ENCODE peak calls at places on chromosomes 3 and 15, in ten cellular contexts. M is cardiac muscle cell, H is kidney, D is psoas muscle, E is K562, W is tibial nerve, B is lower lobe of right lung, V is lung, I is pancreas, O is tibial artery. L is an unnamed sample.

GRCh38 chr3:181794036-181794790 is 82.5 kb downstream of the SOX2 start:
- DNase-seq in E (no peak), W (no peak), O (no peak), I (no peak), M (no peak), H (no peak), V (no peak), D (no peak), B (no peak), L (no peak)

GRCh38 chr3:158569717-158570244 is 1.2 kb upstream of the MLF1 start:
- DNase-seq in O (no peak), H (no peak), D (no peak), V (no peak), M (peak), W (no peak), E (peak), I (no peak), B (no peak), L (no peak)

GRCh38 chr3:189937302-189938255 is 183.1 kb downstream of the P3H2 start:
- DNase-seq in O (no peak), D (no peak), B (no peak), H (peak), E (no peak), M (no peak), I (no peak), W (no peak), V (no peak), L (no peak)

GRCh38 chr3:139358857-139359562 is 15.2 kb downstream of the MRPS22 start:
- DNase-seq in B (no peak), H (no peak), D (no peak), E (no peak), W (no peak), I (no peak), M (no peak), V (no peak), O (no peak), L (no peak)

GRCh38 chr3:122103821-122104514 is 48.8 kb downstream of the CD86 start:
- DNase-seq in H (no peak), M (no peak), E (no peak), W (no peak), I (no peak), D (no peak), O (no peak), V (no peak), B (no peak), L (no peak)

GRCh38 chr15:92034227-92034626 is 180.7 kb downstream of the SLCO3A1 start:
- DNase-seq in I (no peak), E (no peak), W (no peak), O (peak), D (no peak), H (no peak), M (no peak), B (no peak), V (no peak), L (no peak)

GRCh38 chr3:11035757-11036505 is 43.4 kb downstream of the SLC6A1 start:
- DNase-seq in H (no peak), O (no peak), B (no peak), V (no peak), D (no peak), I (no peak), M (no peak), E (no peak), W (no peak), L (no peak)

GRCh38 chr15:41727143-41727542 is 47.1 kb upstream of the MAPKBP1 start:
- DNase-seq in W (no peak), O (no peak), E (no peak), D (no peak), V (no peak), M (no peak), I (no peak), B (no peak), H (no peak), L (no peak)

GRCh38 chr3:105967117-105967516 is 98.3 kb upstream of the CBLB start:
- DNase-seq in D (no peak), E (no peak), O (no peak), H (no peak), M (no peak), I (no peak), W (no peak), V (no peak), B (no peak), L (no peak)

GRCh38 chr3:187737401-187738088 is 7.7 kb downstream of the BCL6 start:
- DNase-seq in I (peak), B (peak), H (peak), V (peak), O (peak), M (peak), E (peak), D (peak), W (peak), L (peak)

GRCh38 chr15:51126842-51127241 is 32.1 kb upstream of the TNFAIP8L3 start:
- DNase-seq in M (no peak), H (no peak), O (no peak), D (no peak), B (no peak), I (no peak), E (no peak), V (no peak), W (no peak), L (no peak)

GRCh38 chr15:80525853-80526252 is 121.7 kb downstream of the ARNT2 start:
- DNase-seq in I (no peak), O (no peak), B (no peak), H (no peak), D (no peak), V (no peak), E (no peak), W (no peak), M (no peak), L (no peak)

GRCh38 chr15:50907866-50908208 is 646 bp upstream of the AP4E1 start:
- DNase-seq in E (peak), M (peak), I (peak), O (no peak), W (peak), V (peak), B (no peak), D (no peak), H (no peak), L (peak)

GRCh38 chr3:41274944-41275668 is 75.8 kb downstream of the CTNNB1 start:
- DNase-seq in V (no peak), I (no peak), D (no peak), E (no peak), W (no peak), M (no peak), H (no peak), O (no peak), B (no peak), L (no peak)

GRCh38 chr3:179526989-179527391 is 35.7 kb upstream of the ACTL6A start:
- DNase-seq in O (peak), I (no peak), W (peak), B (no peak), V (peak), H (no peak), E (no peak), M (peak), D (peak), L (no peak)

GRCh38 chr3:45224824-45225464 is 1.1 kb downstream of the TMEM158 start:
- DNase-seq in V (peak), M (peak), H (peak), W (peak), B (peak), O (peak), I (peak), D (peak), E (peak), L (peak)

GRCh38 chr3:124611520-124611919 is 118.7 kb upstream of the UMPS start:
- DNase-seq in O (no peak), D (no peak), E (no peak), H (no peak), W (no peak), I (no peak), M (no peak), B (no peak), V (no peak), L (no peak)

GRCh38 chr15:34358367-34358766 is 8.6 kb downstream of the LPCAT4 start:
- DNase-seq in O (no peak), M (no peak), I (no peak), E (no peak), B (no peak), D (no peak), H (no peak), W (no peak), V (no peak), L (no peak)

GRCh38 chr15:76843269-76843668 is 61.9 kb downstream of the SCAPER start:
- DNase-seq in W (no peak), D (no peak), O (no peak), E (no peak), M (no peak), V (no peak), I (no peak), H (no peak), B (no peak), L (no peak)

GRCh38 chr15:68808770-68809169 is 11.9 kb downstream of the ANP32A start:
- DNase-seq in D (no peak), W (no peak), M (no peak), V (no peak), H (no peak), E (no peak), O (no peak), I (no peak), B (no peak), L (no peak)

GRCh38 chr15:45331977-45332376 is 46.4 kb downstream of the GATM start:
- DNase-seq in I (no peak), M (no peak), V (no peak), E (no peak), H (no peak), W (no peak), B (no peak), O (no peak), D (no peak), L (no peak)

GRCh38 chr3:49657208-49657915 is 16.8 kb upstream of the APEH start:
- DNase-seq in I (no peak), E (no peak), O (no peak), H (no peak), V (no peak), W (no peak), M (no peak), B (no peak), D (no peak), L (no peak)

GRCh38 chr15:58545307-58546065 is 113.7 kb downstream of the LIPC start:
- DNase-seq in B (no peak), D (no peak), M (no peak), E (peak), V (no peak), H (no peak), O (no peak), I (no peak), W (no peak), L (no peak)

GRCh38 chr15:88440021-88440420 is 27.2 kb downstream of the MRPL46 start:
- DNase-seq in E (no peak), M (no peak), V (peak), W (no peak), D (no peak), H (no peak), I (no peak), O (no peak), B (no peak), L (no peak)

GRCh38 chr3:184918741-184919140 is 106.8 kb downstream of the VPS8 start:
- DNase-seq in I (no peak), V (no peak), W (no peak), O (no peak), D (no peak), M (no peak), H (no peak), B (no peak), E (no peak), L (no peak)

GRCh38 chr15:25268166-25268565 is 170.7 kb downstream of the UBE3A start:
- DNase-seq in H (no peak), M (no peak), V (no peak), D (no peak), B (no peak), O (no peak), W (no peak), E (peak), I (no peak), L (no peak)

GRCh38 chr15:73620078-73620477 is 13.1 kb downstream of the NPTN start:
- DNase-seq in W (no peak), B (no peak), I (no peak), M (no peak), O (no peak), D (no peak), H (no peak), V (no peak), E (no peak), L (no peak)

GRCh38 chr3:120214161-120214560 is 70.9 kb downstream of the GPR156 start:
- DNase-seq in I (no peak), B (no peak), W (no peak), H (no peak), O (no peak), V (no peak), M (no peak), E (no peak), D (no peak), L (no peak)

GRCh38 chr15:73957276-73957675 is 31.0 kb downstream of the LOXL1 start:
- DNase-seq in V (no peak), I (no peak), M (no peak), O (no peak), H (peak), W (no peak), B (no peak), D (no peak), E (no peak), L (no peak)

GRCh38 chr15:35728176-35728938 is 182.4 kb upstream of the DPH6 start:
- DNase-seq in H (no peak), V (no peak), I (no peak), B (no peak), O (no peak), M (no peak), E (no peak), W (no peak), D (no peak), L (no peak)

GRCh38 chr15:61157933-61158332 is 71.2 kb downstream of the RORA start:
- DNase-seq in M (no peak), H (peak), I (no peak), E (no peak), D (peak), O (peak), W (peak), B (no peak), V (peak), L (no peak)

GRCh38 chr3:159257954-159258353 is 456.1 kb downstream of the MFSD1 start:
- DNase-seq in V (no peak), W (no peak), E (no peak), O (no peak), B (no peak), M (no peak), D (no peak), I (no peak), H (no peak), L (no peak)

GRCh38 chr15:52291204-52291603 is 4.4 kb downstream of the MYO5C start:
- DNase-seq in D (no peak), W (no peak), H (no peak), V (no peak), E (no peak), O (no peak), I (no peak), M (no peak), B (no peak), L (no peak)

GRCh38 chr15:52292780-52293392 is 2.7 kb downstream of the MYO5C start:
- DNase-seq in V (no peak), B (no peak), D (no peak), I (no peak), W (no peak), M (no peak), H (no peak), O (no peak), E (no peak), L (no peak)

GRCh38 chr15:52290800-52291199 is 4.8 kb downstream of the MYO5C start:
- DNase-seq in W (no peak), I (no peak), E (no peak), M (no peak), D (no peak), B (no peak), V (no peak), H (no peak), O (no peak), L (no peak)

GRCh38 chr15:52295421-52295991 is at the start of gene MYO5C:
- DNase-seq in B (peak), O (peak), H (peak), E (no peak), D (peak), M (peak), I (peak), V (peak), W (peak), L (peak)

DNA sequence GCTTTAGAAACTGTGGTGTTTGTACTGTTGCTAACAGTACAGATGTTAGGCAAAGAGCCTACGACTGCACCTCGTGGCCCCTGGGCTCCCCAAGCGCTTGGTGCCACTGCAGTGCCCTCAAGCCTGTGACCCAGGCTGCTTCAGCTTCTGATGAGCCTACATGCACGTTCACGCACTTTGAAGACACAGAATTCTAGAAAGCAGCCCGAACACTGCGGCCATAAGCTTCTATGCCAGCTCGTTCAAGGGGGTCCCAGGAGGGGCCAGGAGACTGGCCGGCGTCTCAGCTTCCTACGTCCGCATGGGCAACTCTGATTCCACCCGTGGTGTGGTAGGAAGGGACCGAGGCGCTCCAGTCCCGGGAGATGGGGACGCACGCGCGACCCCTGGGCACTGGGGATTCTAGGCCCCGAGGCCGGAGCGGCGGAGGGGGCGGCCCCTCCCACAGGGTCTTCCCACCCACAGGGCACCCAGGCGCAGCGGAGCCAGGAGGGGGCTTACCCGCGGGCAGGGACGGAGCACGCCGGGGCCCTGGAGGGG is 653 bp downstream of the MYO5C start:
- DNase-seq in I (no peak), D (no peak), E (no peak), W (no peak), O (no peak), V (no peak), M (peak), H (no peak), B (no peak), L (no peak)
- H3K27ac ChIP-seq in I (peak), D (peak), E (no peak), W (peak), O (no peak), V (no peak), M (no peak), H (peak), B (peak), L (no peak)

DNA sequence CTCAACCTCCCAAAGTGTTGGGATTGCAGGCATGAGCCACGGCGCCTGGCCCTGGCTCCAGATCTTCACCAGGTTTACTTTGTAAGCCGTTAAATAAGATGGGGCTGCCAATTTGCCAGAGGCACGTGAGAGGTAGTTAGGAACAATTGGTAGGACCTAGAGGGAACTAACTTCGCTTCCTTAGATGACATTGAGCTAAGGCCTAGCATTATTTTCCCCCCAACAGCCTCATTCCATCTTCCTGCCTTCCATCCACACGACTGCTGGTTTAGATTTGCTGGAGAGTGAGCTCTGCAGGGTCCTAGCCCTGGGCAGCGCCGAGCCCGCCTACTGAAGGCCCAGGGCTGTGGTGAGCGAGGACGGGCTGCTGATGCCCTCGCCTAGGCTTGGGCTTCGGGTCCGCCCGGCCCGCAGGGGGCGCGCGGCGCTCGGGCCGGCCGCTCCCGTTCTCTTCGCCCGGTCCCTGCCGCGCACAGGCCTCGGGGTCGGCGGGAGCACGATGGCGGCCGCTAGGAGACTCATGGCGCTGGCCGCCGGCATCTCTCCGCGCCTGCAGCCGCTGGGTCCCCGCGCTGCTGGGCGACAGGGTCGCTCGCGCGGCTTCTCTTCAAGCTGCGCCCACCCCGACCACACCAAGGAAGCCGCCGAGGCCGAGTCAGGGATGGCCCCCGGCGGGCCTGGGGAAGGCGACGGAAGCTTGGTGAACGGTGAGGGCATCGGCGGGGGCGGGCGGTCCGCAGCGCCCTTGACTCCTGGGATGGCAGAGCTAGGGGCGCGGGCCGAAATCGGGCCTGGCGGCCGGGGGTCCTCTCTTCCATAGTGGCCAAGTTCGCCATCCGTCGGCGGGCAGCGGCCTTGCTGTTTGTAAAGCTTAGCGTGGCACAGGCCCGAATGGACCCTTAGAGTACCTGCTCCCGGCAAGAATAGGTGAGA is 21.9 kb downstream of the DHX30 start:
- DNase-seq in M (peak), I (peak), D (peak), B (peak), W (peak), E (peak), H (peak), V (peak), O (peak), L (peak)
- TF ChIP-seq CTCF in M (peak), I (peak), D (peak), B (peak), W (peak), E (peak), H (peak), V (peak), O (peak), L (peak)

GRCh38 chr15:101063212-101063611 is 144.1 kb downstream of the LRRK1 start:
- DNase-seq in D (no peak), V (no peak), I (no peak), W (no peak), B (no peak), E (no peak), O (no peak), H (peak), M (no peak), L (no peak)

GRCh38 chr15:101065570-101066221 is 146.5 kb downstream of the LRRK1 start:
- DNase-seq in B (peak), W (no peak), D (no peak), V (no peak), H (peak), O (no peak), M (no peak), E (no peak), I (peak), L (no peak)

GRCh38 chr15:101064795-101065569 is 145.8 kb downstream of the LRRK1 start:
- DNase-seq in W (no peak), O (no peak), I (peak), M (no peak), E (no peak), D (no peak), H (peak), V (no peak), B (peak), L (no peak)

GRCh38 chr15:101062471-101063171 is 143.5 kb downstream of the LRRK1 start:
- DNase-seq in W (no peak), O (no peak), M (no peak), I (no peak), E (no peak), V (no peak), H (peak), D (no peak), B (no peak), L (no peak)

DNA sequence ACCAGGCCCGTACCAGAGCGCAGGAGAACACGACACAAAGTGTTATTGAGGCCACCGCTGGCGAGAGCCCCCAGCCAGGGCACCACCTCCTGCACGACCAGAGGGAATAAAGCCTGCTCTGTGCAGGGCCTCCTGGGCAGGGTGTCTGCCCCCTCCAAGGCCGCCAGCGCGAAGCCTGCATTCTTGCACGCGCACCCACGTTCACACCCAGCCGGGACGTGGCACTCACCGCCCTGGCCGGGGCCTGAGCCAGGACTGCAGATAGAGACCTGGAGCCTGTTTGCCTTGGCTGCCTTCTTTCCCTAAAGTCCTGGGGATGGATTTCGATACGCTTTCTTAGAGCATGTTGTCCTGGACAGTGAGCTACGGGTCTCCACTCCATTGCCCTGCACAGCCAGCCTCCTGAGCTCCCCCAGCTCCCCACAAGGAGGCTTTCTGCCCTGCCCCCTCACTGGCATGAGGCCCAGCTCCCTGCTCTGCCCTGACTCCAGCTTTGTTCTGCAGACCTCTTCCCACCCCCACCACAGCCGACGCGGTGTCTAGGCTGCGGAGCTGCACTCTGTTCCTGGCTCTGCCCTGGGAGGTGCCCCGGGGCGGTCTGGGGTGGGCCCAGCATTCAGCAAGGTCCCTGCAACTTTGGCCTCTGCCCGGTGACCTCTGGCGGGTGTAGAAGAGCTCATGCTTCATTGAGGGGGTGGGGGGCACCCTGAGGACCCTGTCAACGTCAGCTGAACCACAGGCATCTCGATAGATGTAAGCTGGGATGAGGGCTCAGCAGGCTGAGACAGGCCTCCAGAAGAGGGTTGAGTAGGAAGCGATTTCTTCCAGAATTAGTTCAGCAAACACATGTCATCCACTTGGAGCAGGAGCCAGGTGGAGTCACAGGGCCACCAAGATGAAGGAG is 145.0 kb downstream of the LRRK1 start:
- DNase-seq in V (no peak), H (peak), E (no peak), D (no peak), I (peak), W (peak), B (peak), O (no peak), M (no peak), L (no peak)
- H3K4me3 ChIP-seq in V (no peak), H (no peak), E (no peak), D (no peak), I (no peak), W (no peak), B (no peak), O (no peak), M (no peak), L (no peak)

GRCh38 chr15:72227192-72227586 is 3.8 kb downstream of the PKM start:
- DNase-seq in D (peak), W (no peak), O (no peak), E (peak), V (no peak), I (no peak), M (no peak), H (no peak), B (no peak), L (no peak)
- H3K27ac ChIP-seq in D (peak), W (no peak), O (peak), E (peak), V (peak), I (peak), M (peak), H (peak), B (peak), L (peak)

L was measured in WERI-Rb-1.